ENCODE peak calls at places on chromosomes 11 and 22, in four cellular contexts. M, R, B and Z are unnamed samples. For H3K4me1, the result is how much of the 10 kb centered on the place peaks cover.

GRCh38 chr11:3052109-3052479 is 5.1 kb downstream of the CARS1 start:
- DNase-seq in R (no peak), M (no peak), B (no peak), Z (no peak)

GRCh38 chr11:65653229-65654225 is 9.2 kb downstream of the RELA start:
- DNase-seq in R (no peak), B (no peak), M (no peak), Z (no peak)

GRCh38 chr22:36397081-36397766 is 9.5 kb upstream of the MYH9 start:
- DNase-seq in M (no peak), R (no peak), B (no peak), Z (no peak)

GRCh38 chr11:127056338-127056971 is 55.9 kb upstream of the KIRREL3 start:
- DNase-seq in R (no peak), B (no peak), M (no peak), Z (no peak)

GRCh38 chr11:111764621-111765020 is 1.6 kb downstream of the PPP2R1B start:
- DNase-seq in R (no peak), B (no peak), M (no peak), Z (no peak)

GRCh38 chr11:117919326-117920275 is 9.6 kb downstream of the TMPRSS13 start:
- DNase-seq in R (no peak), M (no peak), B (no peak), Z (no peak)

GRCh38 chr22:40055143-40055926 is 60.6 kb downstream of the FAM83F start:
- DNase-seq in R (no peak), B (no peak), M (peak), Z (peak)

GRCh38 chr11:44361883-44362282 is 51.9 kb upstream of the ALX4 start:
- DNase-seq in B (no peak), M (no peak), R (no peak), Z (no peak)

GRCh38 chr11:18617688-18618340 is 16.3 kb downstream of the SPTY2D1 start:
- DNase-seq in M (peak), R (no peak), B (no peak), Z (peak)

GRCh38 chr11:130848361-130849214 is 67.7 kb downstream of the SNX19 start:
- DNase-seq in M (peak), R (no peak), B (no peak), Z (no peak)

GRCh38 chr11:102780491-102780918 is at the start of gene MMP10:
- DNase-seq in R (no peak), M (no peak), B (no peak), Z (no peak)

GRCh38 chr11:35235944-35236666 is 97.1 kb downstream of the CD44 start:
- DNase-seq in M (no peak), B (no peak), R (no peak), Z (peak)

GRCh38 chr11:104547996-104548661 is 350.1 kb downstream of the CASP12 start:
- DNase-seq in M (no peak), R (no peak), B (no peak), Z (no peak)

GRCh38 chr22:49976439-49977175 is 16.0 kb downstream of the PIM3 start:
- DNase-seq in R (no peak), B (no peak), M (no peak), Z (peak)

GRCh38 chr22:49973018-49973965 is 12.7 kb downstream of the PIM3 start:
- DNase-seq in R (no peak), M (peak), B (no peak), Z (no peak)

GRCh38 chr22:49975543-49976389 is 15.2 kb downstream of the PIM3 start:
- DNase-seq in R (peak), B (peak), M (no peak), Z (no peak)

GRCh38 chr22:49979587-49980264 is 19.2 kb downstream of the PIM3 start:
- DNase-seq in R (no peak), M (peak), B (no peak), Z (no peak)

DNA sequence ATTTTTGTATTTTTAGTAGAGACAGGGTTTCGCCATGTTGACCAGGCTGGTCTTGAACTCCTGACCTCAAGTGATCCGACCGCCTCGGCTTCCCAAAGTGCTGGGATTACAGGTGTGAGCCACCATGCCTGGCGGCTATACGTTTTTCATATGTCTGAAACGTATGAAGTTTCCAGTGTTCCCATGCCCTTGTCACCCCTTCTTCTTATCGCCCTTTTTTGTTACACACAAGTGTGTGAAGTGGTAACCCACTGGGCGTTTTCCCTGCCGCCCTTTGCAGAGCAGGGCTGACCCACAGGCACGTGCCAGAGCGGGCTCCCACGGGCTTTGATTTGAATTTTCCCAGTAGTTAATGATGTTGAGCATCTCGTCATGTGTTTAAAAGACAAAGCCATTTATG is 17.0 kb downstream of the PIM3 start:
- DNase-seq in B (no peak), R (no peak), M (no peak), Z (no peak)
- H3K4me1 ChIP-seq in B (under half), R (under half), M (under half), Z (under half)

GRCh38 chr11:27291302-27291889 is 71.6 kb downstream of the CCDC34 start:
- DNase-seq in M (no peak), B (no peak), R (no peak), Z (no peak)

GRCh38 chr11:27291954-27292641 is 70.9 kb downstream of the CCDC34 start:
- DNase-seq in R (no peak), B (no peak), M (no peak), Z (no peak)

GRCh38 chr11:27293500-27294417 is 69.3 kb downstream of the CCDC34 start:
- DNase-seq in B (no peak), M (no peak), R (no peak), Z (no peak)

GRCh38 chr11:27294654-27295053 is 68.4 kb downstream of the CCDC34 start:
- DNase-seq in M (no peak), R (no peak), B (no peak), Z (no peak)

DNA sequence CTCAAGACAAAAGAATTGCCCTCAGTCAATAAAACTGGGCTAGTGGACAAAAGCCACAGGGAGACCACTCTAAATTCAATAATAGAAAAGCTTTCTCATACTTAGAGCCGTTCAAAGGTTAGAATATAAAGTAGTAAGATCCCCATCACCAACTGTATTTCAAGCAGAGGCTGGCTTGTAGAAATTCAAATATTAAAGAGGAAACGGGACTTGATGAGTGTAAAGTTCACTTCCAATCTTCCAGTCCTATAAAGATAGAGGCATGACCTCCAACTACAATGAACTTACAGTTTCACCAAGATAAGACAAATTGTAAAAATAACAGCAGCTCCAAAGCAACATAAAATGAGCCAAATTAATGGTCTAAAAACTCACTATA is 70.4 kb downstream of the CCDC34 start:
- DNase-seq in R (no peak), B (no peak), M (no peak), Z (no peak)
- H3K27ac ChIP-seq in R (no peak), B (no peak), M (no peak), Z (no peak)

DNA sequence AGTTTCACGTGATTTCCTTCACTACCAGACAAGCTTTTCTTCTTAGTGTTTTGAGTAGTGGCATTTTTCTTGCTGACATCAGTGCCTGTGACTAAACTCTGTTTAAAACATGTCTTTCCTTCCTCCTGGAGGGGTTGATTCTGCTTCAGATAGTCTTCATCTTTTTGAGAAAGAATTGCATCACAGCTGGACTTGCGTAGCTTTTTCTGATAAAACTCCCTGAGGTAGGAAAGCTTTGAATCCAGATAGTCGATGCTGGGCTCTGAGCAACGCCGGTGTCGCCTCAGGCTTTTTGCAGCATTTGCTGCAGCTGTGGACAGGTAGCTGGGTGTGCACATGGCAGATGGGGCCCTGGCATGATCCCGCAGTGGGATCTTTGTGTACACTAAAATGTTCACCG is 131.7 kb downstream of the ARHGAP20 start:
- DNase-seq in B (no peak), M (no peak), R (no peak), Z (no peak)
- H3K4me1 ChIP-seq in B (under half), M (under half), R (under half), Z (under half)

DNA sequence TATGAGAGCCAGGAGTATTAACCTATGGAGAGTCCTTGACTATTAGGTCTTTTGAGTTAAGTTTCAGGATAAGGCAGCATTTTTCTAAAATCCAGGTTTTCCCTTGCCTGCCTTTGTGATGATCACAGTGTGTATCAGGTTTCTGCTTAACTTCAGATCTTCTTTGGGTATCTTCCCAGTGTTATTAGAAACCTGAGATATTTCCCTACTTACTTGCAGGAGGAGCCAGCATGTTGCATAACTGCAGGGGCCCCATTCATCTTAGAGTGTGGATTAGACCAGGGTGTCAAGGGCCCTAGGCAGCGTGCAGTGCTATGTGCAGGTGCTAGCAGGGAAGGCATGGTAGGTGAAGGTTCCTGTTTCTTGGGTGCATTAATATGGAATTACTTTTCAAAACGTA is 69.5 kb downstream of the ZNRF3 start:
- DNase-seq in M (no peak), B (no peak), R (no peak), Z (no peak)
- H3K27ac ChIP-seq in M (no peak), B (peak), R (no peak), Z (no peak)

GRCh38 chr22:24514241-24515024 is 19.3 kb downstream of the UPB1 start:
- DNase-seq in R (no peak), M (no peak), B (no peak), Z (no peak)
- H3K4me1 ChIP-seq in R (under half), M (under half), B (under half), Z (under half)

DNA sequence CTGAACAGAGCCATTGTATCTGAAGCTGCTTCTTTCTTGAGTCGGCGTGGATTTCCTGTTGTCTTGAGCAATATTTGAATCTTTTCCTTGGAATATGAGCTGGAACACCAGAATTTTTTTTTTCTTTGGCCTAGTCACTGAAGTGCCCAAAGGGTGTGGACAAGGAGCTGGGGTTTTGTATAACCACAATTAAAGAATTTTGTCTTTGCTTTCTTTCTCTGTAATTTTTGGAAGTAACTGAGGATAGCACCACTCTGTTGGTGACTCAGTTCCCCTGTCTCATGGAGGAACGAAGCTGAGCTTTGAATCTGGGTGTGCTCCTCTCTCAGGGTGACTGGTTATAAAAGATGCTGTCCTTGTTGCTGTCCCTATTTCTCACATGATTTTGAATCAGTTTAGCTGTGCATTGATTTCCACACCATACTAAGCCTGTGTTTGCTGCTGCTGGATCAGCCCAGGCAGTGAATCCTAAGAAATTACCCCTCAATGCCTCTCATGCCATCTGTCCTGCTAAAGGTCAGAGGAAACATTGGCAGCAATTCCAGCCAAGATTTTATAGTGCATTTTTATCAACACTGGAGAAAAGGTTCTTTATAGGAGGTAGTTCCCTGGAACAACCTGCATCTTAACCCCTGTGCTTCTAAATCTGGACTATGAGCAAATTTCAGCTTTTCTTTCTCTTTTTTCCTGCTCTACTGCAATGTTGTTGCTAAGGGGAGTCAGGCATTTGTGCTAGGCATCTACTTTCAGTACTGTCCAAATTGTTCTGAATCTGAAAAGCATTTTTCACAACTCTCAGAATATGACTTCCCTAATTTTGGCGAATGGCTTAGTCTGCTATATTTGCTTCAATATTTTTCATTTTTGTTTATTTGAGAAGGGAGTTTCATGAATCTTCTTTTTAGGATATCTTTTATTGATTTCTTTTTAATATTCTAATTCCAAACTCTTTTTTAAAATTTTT is 540.8 kb downstream of the SOX6 start:
- DNase-seq in R (no peak), M (no peak), B (no peak), Z (no peak)
- H3K27ac ChIP-seq in R (no peak), M (no peak), B (peak), Z (no peak)

DNA sequence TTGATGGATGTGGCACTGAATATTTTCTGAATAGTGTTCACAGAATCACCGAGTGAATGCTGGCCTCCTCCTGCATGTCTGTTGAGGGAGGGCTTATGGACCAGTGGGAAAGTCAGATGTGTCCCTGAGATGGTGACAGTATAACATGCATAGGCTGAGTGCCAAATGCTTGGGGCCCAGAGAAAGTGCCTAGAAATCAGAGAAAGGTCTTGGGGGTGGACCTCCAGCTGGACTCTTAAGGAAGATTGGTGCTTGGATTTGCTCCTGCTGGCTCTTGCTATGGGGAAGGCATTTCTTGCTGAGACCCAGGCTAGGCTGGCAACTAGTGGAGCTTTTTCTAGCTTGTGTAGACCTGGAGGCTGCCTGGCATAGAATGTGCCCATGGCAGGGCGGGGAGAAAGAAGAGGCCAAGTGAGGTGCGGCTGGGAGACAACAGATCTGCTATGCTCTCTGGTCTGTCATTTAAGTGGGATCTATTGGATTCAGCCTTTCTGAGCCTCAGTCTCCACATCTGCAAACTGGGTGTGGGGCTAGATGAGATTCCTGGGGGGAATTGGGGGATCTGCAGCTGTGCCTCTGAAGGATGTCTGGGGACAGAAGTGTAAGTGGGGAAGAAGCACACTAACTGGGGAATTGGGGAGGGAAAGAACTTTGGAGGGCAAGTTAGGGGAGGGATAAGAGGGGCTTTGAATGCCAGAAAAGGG is 27.4 kb downstream of the ZNRF3 start:
- DNase-seq in B (no peak), M (no peak), R (no peak), Z (no peak)
- H3K4me1 ChIP-seq in B (under half), M (under half), R (under half), Z (under half)

GRCh38 chr11:71248251-71248570 is 4.2 kb downstream of the SHANK2 start:
- DNase-seq in B (no peak), M (no peak), R (no peak), Z (no peak)

GRCh38 chr11:71250512-71251158 is 1.7 kb downstream of the SHANK2 start:
- DNase-seq in B (no peak), R (no peak), M (no peak), Z (no peak)

GRCh38 chr11:71248656-71249055 is 3.7 kb downstream of the SHANK2 start:
- DNase-seq in R (no peak), B (no peak), M (no peak), Z (no peak)

GRCh38 chr11:71247551-71248250 is 4.7 kb downstream of the SHANK2 start:
- DNase-seq in R (no peak), M (no peak), B (no peak), Z (no peak)

GRCh38 chr11:71249301-71249700 is 3.1 kb downstream of the SHANK2 start:
- DNase-seq in B (no peak), M (no peak), R (no peak), Z (no peak)
- H3K27ac ChIP-seq in B (no peak), M (no peak), R (no peak), Z (no peak)